ENCODE peak calls at places on chromosomes 5 and 9, in six cellular contexts. Z is renal cortical epithelial cell; E is stimulated activated CD8-positive, alpha-beta memory T cell treated with anti-CD3 and anti-CD28 coated beads, Interleukin-15, amount 100 ng/mL, for 24 hours; J is fibroblast of mammary gland; H is H1; U is astrocyte of the cerebellum. T is an unnamed sample.

GRCh38 chr5:43007911-43008368 is 32.2 kb downstream of the ANXA2R start:
- DNase-seq in J (peak), E (no peak), Z (no peak), U (no peak), H (peak), T (no peak)

GRCh38 chr9:113649054-113649453 is 185.5 kb downstream of the RGS3 start:
- DNase-seq in E (no peak), J (peak), U (no peak), H (no peak), Z (no peak), T (no peak)

GRCh38 chr9:76581752-76582151 is 122.8 kb downstream of the GCNT1 start:
- DNase-seq in Z (no peak), H (no peak), J (no peak), U (no peak), E (no peak), T (no peak)

GRCh38 chr5:129853588-129853987 is 50.7 kb upstream of the CHSY3 start:
- DNase-seq in Z (no peak), H (no peak), U (no peak), J (no peak), E (no peak), T (no peak)

GRCh38 chr9:134178394-134178780 is 14.0 kb upstream of the RNU6ATAC start:
- DNase-seq in H (no peak), J (no peak), U (no peak), Z (no peak), E (no peak), T (no peak)

GRCh38 chr5:133340822-133341221 is 271.5 kb downstream of the FSTL4 start:
- DNase-seq in J (no peak), E (no peak), Z (no peak), U (no peak), H (no peak), T (no peak)

GRCh38 chr5:150149618-150150017 is 6.0 kb downstream of the PDGFRB start:
- DNase-seq in E (no peak), J (peak), H (no peak), Z (no peak), U (no peak), T (no peak)

GRCh38 chr9:74948897-74949296 is 3.8 kb downstream of the C9orf40 start:
- DNase-seq in E (no peak), J (no peak), U (no peak), H (no peak), Z (no peak), T (no peak)

GRCh38 chr5:148913493-148913892 is 87.1 kb downstream of the ADRB2 start:
- DNase-seq in Z (no peak), H (no peak), E (no peak), U (no peak), J (no peak), T (no peak)

GRCh38 chr5:119368238-119368630 is 12.4 kb downstream of the TNFAIP8 start:
- DNase-seq in U (no peak), J (no peak), H (no peak), Z (no peak), E (no peak), T (no peak)

GRCh38 chr5:42495908-42496307 is 72.7 kb downstream of the GHR start:
- DNase-seq in U (no peak), H (no peak), Z (no peak), J (peak), E (no peak), T (no peak)

GRCh38 chr9:99169086-99169485 is 52.7 kb downstream of the ALG2 start:
- DNase-seq in U (no peak), E (no peak), J (no peak), Z (no peak), H (no peak), T (no peak)

GRCh38 chr5:134561871-134562296 is 36.4 kb downstream of the JADE2 start:
- DNase-seq in E (no peak), H (no peak), Z (peak), U (no peak), J (peak), T (no peak)

GRCh38 chr5:93532370-93532769 is 48.6 kb downstream of the NR2F1-AS1 start:
- DNase-seq in J (peak), H (no peak), Z (peak), U (peak), E (no peak), T (no peak)

GRCh38 chr5:125659316-125660071 is 763.7 kb upstream of the GRAMD2B start:
- DNase-seq in U (peak), J (peak), H (no peak), E (no peak), Z (peak), T (peak)

GRCh38 chr9:112069318-112070169 is 105.6 kb downstream of the SUSD1 start:
- DNase-seq in J (peak), U (no peak), H (no peak), Z (peak), E (no peak), T (no peak)

GRCh38 chr9:4549751-4550295 is 59.6 kb downstream of the SLC1A1 start:
- DNase-seq in J (peak), H (no peak), Z (no peak), U (no peak), E (no peak), T (no peak)

GRCh38 chr5:1217596-1218206 is 7.5 kb upstream of the SLC6A18 start:
- DNase-seq in Z (no peak), E (no peak), U (no peak), J (no peak), H (no peak), T (no peak)

GRCh38 chr9:131984564-131984963 is 95.1 kb downstream of the MED27 start:
- DNase-seq in U (no peak), Z (no peak), H (no peak), J (no peak), E (no peak), T (no peak)

GRCh38 chr9:84500218-84500617 is 159.7 kb upstream of the SLC28A3 start:
- DNase-seq in H (no peak), J (no peak), E (no peak), Z (peak), U (no peak), T (no peak)

GRCh38 chr9:137240321-137240840 is 706 bp upstream of the TUBB4B start:
- DNase-seq in E (no peak), J (peak), U (peak), Z (peak), H (no peak), T (no peak)

GRCh38 chr5:121108725-121109124 is 644.6 kb downstream of the PRR16 start:
- DNase-seq in H (no peak), Z (no peak), J (no peak), U (no peak), E (no peak), T (no peak)

GRCh38 chr9:107131108-107131799 is 151.8 kb upstream of the RAD23B start:
- DNase-seq in U (no peak), H (no peak), J (no peak), E (no peak), Z (peak), T (peak)

GRCh38 chr5:124880903-124881302 is 134.5 kb upstream of the ZNF608 start:
- DNase-seq in H (no peak), E (no peak), J (no peak), U (no peak), Z (no peak), T (no peak)

GRCh38 chr5:16505140-16505891 is 39.7 kb upstream of the ZNF622 start:
- DNase-seq in H (no peak), U (no peak), E (no peak), Z (no peak), J (no peak), T (no peak)

GRCh38 chr5:151284392-151284967 is 19.1 kb downstream of the SLC36A3 start:
- DNase-seq in H (peak), J (no peak), Z (no peak), E (no peak), U (no peak), T (no peak)

GRCh38 chr5:31361234-31361633 is 167.7 kb downstream of the CDH6 start:
- DNase-seq in Z (peak), U (no peak), E (no peak), J (peak), H (no peak), T (no peak)

GRCh38 chr5:89090021-89090420 is 207.0 kb upstream of the MEF2C start:
- DNase-seq in Z (no peak), E (no peak), H (no peak), J (no peak), U (no peak), T (no peak)

GRCh38 chr5:168356592-168356991 is 65.1 kb downstream of the WWC1 start:
- DNase-seq in J (no peak), E (no peak), Z (no peak), H (no peak), U (no peak), T (no peak)

GRCh38 chr5:115549154-115549553 is 4.6 kb upstream of the FEM1C start:
- DNase-seq in E (no peak), Z (no peak), U (no peak), J (peak), H (peak), T (no peak)